ENCODE peak calls at places on chromosomes 16 and 17, in five cellular contexts. Y is hypothalamus; U is T-helper 1 cell; X is activated CD4-positive, alpha-beta T cell treated with anti-CD3 and anti-CD28 coated beads, Interleukin-2, amount 50 U/mL, for 1 hour; S is dermis blood vessel endothelial cell. W is an unnamed sample.

GRCh38 chr16:3570420-3571062 is 6.7 kb downstream of the NLRC3 start:
- DNase-seq in Y (no peak), U (no peak), X (no peak), S (no peak), W (no peak)

GRCh38 chr17:5631958-5632357 is 47.6 kb upstream of the NLRP1 start:
- DNase-seq in U (no peak), Y (no peak), X (no peak), S (peak; percentile 7), W (no peak)

GRCh38 chr17:40290629-40291296 is 3.1 kb downstream of the CDC6 start:
- DNase-seq in X (no peak), U (no peak), Y (no peak), S (peak; percentile 92), W (peak; percentile 19)

GRCh38 chr16:65745-66144 is 6.7 kb downstream of the RHBDF1 start:
- DNase-seq in S (peak; percentile 87), X (peak; percentile 85), U (peak; percentile 58), Y (peak; percentile 48), W (peak; percentile 68)

GRCh38 chr17:71572343-71572742 is 548.5 kb upstream of the SOX9 start:
- DNase-seq in X (no peak), S (no peak), Y (no peak), U (no peak), W (no peak)

GRCh38 chr16:79703066-79703465 is 102.5 kb upstream of the MAF start:
- DNase-seq in S (no peak), U (no peak), Y (no peak), X (no peak), W (no peak)

GRCh38 chr17:13484020-13484419 is 117.7 kb downstream of the HS3ST3A1 start:
- DNase-seq in Y (no peak), S (no peak), U (no peak), X (no peak), W (no peak)

GRCh38 chr16:79651363-79651762 is 50.8 kb upstream of the MAF start:
- DNase-seq in X (no peak), U (no peak), S (no peak), Y (peak; percentile 84), W (no peak)

GRCh38 chr16:35146031-35146710 is 1686.8 kb downstream of the TP53TG3F start:
- DNase-seq in X (no peak), U (no peak), S (no peak), Y (no peak), W (no peak)

GRCh38 chr16:71711789-71712188 is 12.7 kb downstream of the PHLPP2 start:
- DNase-seq in S (no peak), Y (no peak), X (no peak), U (no peak), W (no peak)

GRCh38 chr17:43312011-43312410 is 78.2 kb upstream of the RNU2-1 start:
- DNase-seq in U (no peak), Y (no peak), S (no peak), X (no peak), W (no peak)

GRCh38 chr16:17070882-17071592 is 399.7 kb downstream of the XYLT1 start:
- DNase-seq in Y (no peak), S (no peak), U (peak; percentile 54), X (peak; percentile 88), W (no peak)

GRCh38 chr17:62648954-62649294 is 21.5 kb downstream of the MRC2 start:
- DNase-seq in Y (no peak), X (no peak), U (no peak), S (no peak), W (no peak)

GRCh38 chr16:80274576-80275191 is 266.1 kb upstream of the DYNLRB2 start:
- DNase-seq in U (no peak), S (no peak), X (no peak), Y (no peak), W (no peak)

GRCh38 chr16:3665508-3665907 is 11.0 kb downstream of the DNASE1 start:
- DNase-seq in U (no peak), S (no peak), Y (no peak), X (peak; percentile 38), W (no peak)

GRCh38 chr16:9081183-9081582 is 10.3 kb upstream of the HAPSTR1 start:
- DNase-seq in U (no peak), Y (no peak), S (no peak), X (no peak), W (no peak)

GRCh38 chr16:23310217-23310616 is 8.1 kb downstream of the SCNN1B start:
- DNase-seq in U (no peak), S (no peak), Y (no peak), X (no peak), W (no peak)

GRCh38 chr17:14926526-14927122 is 338.5 kb downstream of the PMP22 start:
- DNase-seq in U (peak; percentile 9), X (peak; percentile 41), Y (no peak), S (peak; percentile 69), W (no peak)

GRCh38 chr16:10181196-10182162 is 749 bp downstream of the GRIN2A start:
- DNase-seq in U (no peak), Y (peak; percentile 54), S (peak; percentile 68), X (no peak), W (no peak)

GRCh38 chr16:410516-411178 is 9.0 kb downstream of the DECR2 start:
- DNase-seq in U (no peak), Y (no peak), S (no peak), X (no peak), W (no peak)

GRCh38 chr17:882827-883585 is 96.6 kb downstream of the NXN start:
- DNase-seq in U (no peak), S (peak; percentile 64), Y (no peak), X (no peak), W (no peak)

GRCh38 chr16:79071424-79071823 is 529.1 kb downstream of the MAF start:
- DNase-seq in U (no peak), Y (no peak), X (no peak), S (no peak), W (no peak)

GRCh38 chr16:89565256-89565505 is 4.7 kb downstream of the RPL13 start:
- DNase-seq in U (no peak), S (no peak), Y (no peak), X (no peak), W (no peak)

GRCh38 chr16:29820730-29821662 is 734 bp downstream of the MVP start:
- DNase-seq in X (peak; percentile 43), Y (no peak), S (peak; percentile 34), U (no peak), W (no peak)

GRCh38 chr16:15502041-15502725 is 67.8 kb downstream of the BMERB1 start:
- DNase-seq in U (no peak), Y (no peak), X (no peak), S (peak; percentile 94), W (no peak)

GRCh38 chr17:79862259-79862658 is 23.0 kb upstream of the CBX4 start:
- DNase-seq in X (no peak), U (no peak), S (no peak), Y (no peak), W (no peak)

GRCh38 chr16:56609463-56609921 is 1.1 kb downstream of the MT2A start:
- DNase-seq in X (peak; percentile 64), U (peak; percentile 41), S (peak; percentile 85), Y (peak; percentile 26), W (peak; percentile 16)

GRCh38 chr17:37743612-37743874 is 1.3 kb downstream of the HNF1B start:
- DNase-seq in Y (no peak), X (no peak), S (no peak), U (no peak), W (no peak)

GRCh38 chr17:81309859-81310839 is 15.0 kb upstream of the SLC38A10 start:
- DNase-seq in S (no peak), Y (no peak), U (no peak), X (no peak), W (no peak)

GRCh38 chr16:426906-427249 is 1.4 kb downstream of the RAB11FIP3 start:
- DNase-seq in S (no peak), Y (no peak), U (no peak), X (no peak), W (no peak)

GRCh38 chr17:57286372-57287105 is 30.2 kb downstream of the MSI2 start:
- DNase-seq in Y (peak; percentile 44), U (no peak), S (no peak), X (no peak), W (no peak)

GRCh38 chr16:31869511-31870201 is 4.0 kb upstream of the ZNF267 start:
- DNase-seq in S (peak; percentile 98), X (peak; percentile 66), U (peak; percentile 48), Y (peak; percentile 25), W (peak; percentile 44)

GRCh38 chr17:34827008-34827407 is 134.3 kb downstream of the CCT6B start:
- DNase-seq in S (no peak), X (no peak), U (no peak), Y (no peak), W (no peak)

GRCh38 chr17:45850011-45850410 is 5.3 kb downstream of the SPPL2C start:
- DNase-seq in U (no peak), Y (no peak), X (no peak), S (no peak), W (no peak)

GRCh38 chr16:51888021-51888420 is 658.9 kb downstream of the TOX3 start:
- DNase-seq in U (no peak), X (no peak), Y (no peak), S (no peak), W (no peak)

GRCh38 chr16:57765160-57765728 is 29.7 kb downstream of the KATNB1 start:
- DNase-seq in S (no peak), U (no peak), Y (no peak), X (no peak), W (no peak)

GRCh38 chr17:21272881-21273839 is 11.4 kb upstream of the MAP2K3 start:
- DNase-seq in U (no peak), Y (no peak), X (no peak), S (no peak), W (no peak)

GRCh38 chr17:14302421-14303099 is 1.7 kb downstream of the HS3ST3B1 start:
- DNase-seq in Y (peak; percentile 57), S (peak; percentile 84), U (peak; percentile 67), X (peak; percentile 82), W (peak; percentile 66)

GRCh38 chr17:69945698-69946185 is 129.3 kb upstream of the KCNJ16 start:
- DNase-seq in U (no peak), Y (no peak), X (no peak), S (no peak), W (no peak)